ENCODE peak calls at places on chromosomes 2 and 18, in ten cellular contexts. V, E, S, K, A, X, Z, O, Q and Y are unnamed samples.

GRCh38 chr2:208657468-208657867 is 250.9 kb downstream of the PTH2R start:
- DNase-seq in S (peak; percentile 8), A (no peak), X (no peak), K (no peak), E (no peak), O (no peak), Q (no peak), Z (no peak), V (no peak), Y (no peak)

GRCh38 chr2:221601376-221601775 is 29.3 kb upstream of the EPHA4 start:
- DNase-seq in Z (no peak), V (no peak), K (no peak), Q (no peak), X (no peak), S (no peak), A (no peak), E (no peak), O (no peak), Y (no peak)

GRCh38 chr2:27893031-27893430 is 2.5 kb downstream of the BABAM2 start:
- DNase-seq in V (no peak), A (no peak), S (no peak), Z (no peak), Q (no peak), E (no peak), O (no peak), K (no peak), X (no peak), Y (no peak)

GRCh38 chr2:168246483-168247340 is 683 bp downstream of the STK39 start:
- DNase-seq in Z (peak; percentile 88), V (peak; percentile 66), E (peak; percentile 35), Q (peak; percentile 95), O (peak; percentile 69), K (peak; percentile 32), S (peak; percentile 30), A (peak; percentile 31), X (peak; percentile 53), Y (peak; percentile 63)

GRCh38 chr2:10417551-10418335 is 30.4 kb downstream of the ODC1 start:
- DNase-seq in X (no peak), S (no peak), Q (no peak), V (no peak), E (no peak), A (no peak), Z (no peak), O (no peak), K (no peak), Y (peak; percentile 76)

GRCh38 chr2:44801676-44802408 is 139.7 kb upstream of the SIX3 start:
- DNase-seq in V (no peak), S (no peak), O (peak; percentile 14), X (no peak), K (no peak), A (no peak), E (no peak), Q (no peak), Z (peak; percentile 10), Y (no peak)

GRCh38 chr2:217106650-217107014 is 246.8 kb upstream of the TNP1 start:
- DNase-seq in O (peak; percentile 36), E (no peak), V (no peak), Z (peak; percentile 65), K (no peak), X (no peak), A (no peak), S (no peak), Q (no peak), Y (no peak)

GRCh38 chr18:49393011-49393410 is 67.4 kb downstream of the DYM start:
- DNase-seq in X (no peak), K (no peak), E (no peak), A (no peak), S (no peak), Q (no peak), O (no peak), Z (no peak), V (no peak), Y (no peak)

GRCh38 chr2:159076233-159076632 is 107.8 kb downstream of the TANC1 start:
- DNase-seq in S (no peak), Z (peak; percentile 66), Q (no peak), K (peak; percentile 44), X (no peak), O (peak; percentile 96), V (no peak), A (no peak), E (no peak), Y (no peak)

GRCh38 chr2:195711478-195711877 is 54.5 kb downstream of the SLC39A10 start:
- DNase-seq in K (no peak), Z (no peak), A (no peak), V (no peak), Q (no peak), S (no peak), X (no peak), O (no peak), E (no peak), Y (no peak)

GRCh38 chr2:219332542-219332941 is at the start of gene RESP18:
- DNase-seq in K (no peak), O (no peak), X (no peak), E (no peak), S (no peak), A (no peak), Q (no peak), Z (no peak), V (no peak), Y (no peak)

GRCh38 chr2:230721712-230722111 is 9.1 kb downstream of the CAB39 start:
- DNase-seq in Q (no peak), E (no peak), A (no peak), X (no peak), K (no peak), O (no peak), S (no peak), Z (peak; percentile 39), V (no peak), Y (no peak)

GRCh38 chr2:69524799-69525198 is 87.6 kb upstream of the NFU1 start:
- DNase-seq in Z (no peak), O (no peak), K (no peak), S (peak; percentile 18), Q (no peak), X (no peak), E (no peak), V (no peak), A (no peak), Y (no peak)

GRCh38 chr2:74181739-74182138 is 3.1 kb upstream of the MOB1A start:
- DNase-seq in A (no peak), K (peak; percentile 34), O (no peak), X (peak; percentile 63), Z (peak; percentile 28), E (no peak), Q (peak; percentile 77), V (no peak), S (no peak), Y (peak; percentile 22)

GRCh38 chr2:163675389-163675788 is 60.4 kb downstream of the FIGN start:
- DNase-seq in Q (no peak), S (no peak), A (no peak), Z (no peak), K (no peak), E (no peak), V (no peak), O (no peak), X (no peak), Y (no peak)

GRCh38 chr18:57561728-57562423 is 24.6 kb downstream of the FECH start:
- DNase-seq in A (peak; percentile 47), K (peak; percentile 72), S (no peak), X (no peak), O (peak; percentile 67), V (no peak), Q (no peak), Z (peak; percentile 59), E (peak; percentile 65), Y (peak; percentile 29)

GRCh38 chr2:105597831-105598293 is 146.8 kb upstream of the NCK2 start:
- DNase-seq in E (no peak), O (no peak), X (no peak), K (no peak), Q (no peak), Z (peak; percentile 24), A (no peak), V (no peak), S (no peak), Y (no peak)
- H3K4me3 ChIP-seq in E (no peak overlapping the region), O (no peak overlapping the region), X (no peak overlapping the region), K (no peak overlapping the region), Q (no peak overlapping the region), Z (no peak overlapping the region), A (no peak overlapping the region), V (no peak overlapping the region), S (no peak overlapping the region), Y (no peak overlapping the region)

DNA sequence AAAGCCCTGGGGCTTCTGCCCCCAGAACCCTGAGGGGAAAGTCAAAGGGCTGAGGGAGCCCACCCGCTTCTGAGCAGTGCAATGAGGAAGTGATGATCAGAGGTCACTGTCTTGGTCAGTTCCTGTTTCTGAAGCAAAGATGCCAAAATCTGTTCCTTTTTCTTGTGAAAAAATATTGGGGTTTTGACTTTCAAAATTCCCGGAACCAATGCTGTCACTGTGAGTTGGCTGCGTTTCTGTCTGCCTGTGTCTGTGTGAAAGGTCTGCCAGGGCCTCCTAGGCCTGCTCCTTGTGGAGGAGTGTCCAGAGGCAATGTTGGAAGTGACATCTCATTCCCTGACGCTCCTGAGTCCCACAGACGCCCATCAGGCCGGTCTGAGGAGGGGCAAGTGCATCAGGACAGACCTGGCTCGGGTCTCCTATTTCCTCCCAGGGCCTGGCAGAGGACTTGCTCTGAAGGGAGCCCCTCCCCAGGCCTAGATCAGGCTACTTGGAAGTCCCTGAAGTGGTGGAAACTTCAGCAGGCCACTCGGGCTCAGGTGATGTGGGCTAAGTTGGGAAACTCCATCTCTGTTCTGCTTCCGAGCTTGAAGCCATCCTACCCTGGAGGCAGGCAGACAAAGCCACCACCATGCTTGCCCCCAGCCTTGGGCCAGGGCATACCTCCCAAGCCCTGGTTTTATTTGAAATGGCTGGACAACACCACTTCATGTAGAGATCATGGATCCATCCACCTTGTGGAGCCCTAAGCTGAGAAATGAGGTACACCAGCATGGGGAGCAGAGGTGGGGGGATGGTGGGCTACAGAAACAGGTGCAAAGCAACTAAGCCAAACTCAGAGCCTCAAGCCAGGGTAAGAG is 51.0 kb downstream of the PKDCC start:
- DNase-seq in S (no peak), X (peak; percentile 56), O (no peak), Q (peak; percentile 85), K (no peak), A (no peak), V (peak; percentile 47), E (no peak), Z (peak; percentile 49), Y (no peak)
- H3K4me1 ChIP-seq in S (no peaks in the 10 kb centered on the region), X (peaks cover 37% of the 10 kb centered on the region), O (peaks cover 14% of the 10 kb centered on the region), Q (peaks cover 82% of the 10 kb centered on the region), K (peaks cover 61% of the 10 kb centered on the region), A (peaks cover 82% of the 10 kb centered on the region), V (peaks cover 11% of the 10 kb centered on the region), E (no peaks in the 10 kb centered on the region), Z (peaks cover 8% of the 10 kb centered on the region), Y (peaks cover 34% of the 10 kb centered on the region)

DNA sequence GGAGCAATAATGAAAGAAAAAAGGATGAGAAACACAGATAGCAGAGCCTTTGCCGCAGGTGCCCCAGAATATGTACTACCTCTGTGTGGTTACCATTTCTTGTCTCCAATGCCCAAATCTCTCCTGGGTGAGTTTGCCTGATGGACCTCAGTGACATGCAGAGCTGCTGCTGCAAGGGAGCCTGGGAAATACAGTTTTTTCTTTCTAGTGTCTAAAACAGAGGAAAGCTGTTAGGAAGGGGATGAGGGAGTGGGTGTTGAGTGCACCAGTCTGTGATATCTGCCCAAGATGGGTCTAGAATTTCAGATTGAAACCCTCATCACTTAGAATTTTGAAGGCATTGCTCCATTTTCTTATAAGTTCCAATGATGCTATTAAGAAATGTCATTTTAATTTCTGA is 9.9 kb upstream of the MBOAT2 start:
- DNase-seq in K (no peak), S (no peak), V (no peak), Q (no peak), Z (no peak), O (no peak), A (no peak), X (no peak), E (no peak), Y (no peak)
- H3K4me3 ChIP-seq in K (no peak overlapping the region), S (no peak overlapping the region), V (no peak overlapping the region), Q (no peak overlapping the region), Z (no peak overlapping the region), O (no peak overlapping the region), A (no peak overlapping the region), X (no peak overlapping the region), E (no peak overlapping the region), Y (no peak overlapping the region)

GRCh38 chr2:134234535-134234934 is 19.3 kb upstream of the MGAT5 start:
- DNase-seq in A (peak; percentile 28), K (no peak), E (no peak), V (no peak), S (no peak), Q (no peak), Z (no peak), O (no peak), X (no peak), Y (no peak)
- H3K4me1 ChIP-seq in A (peaks cover 29% of the 10 kb centered on the region), K (peaks cover 17% of the 10 kb centered on the region), E (no peaks in the 10 kb centered on the region), V (peaks cover 4% of the 10 kb centered on the region), S (no peaks in the 10 kb centered on the region), Q (peaks cover 68% of the 10 kb centered on the region), Z (peaks cover 47% of the 10 kb centered on the region), O (peaks cover 15% of the 10 kb centered on the region), X (peaks cover 6% of the 10 kb centered on the region), Y (peaks cover 8% of the 10 kb centered on the region)